ENCODE peak calls at places on chromosome 18, in six cellular contexts. Z is GM23338, D is gastrocnemius medialis, K is tibial artery, C is small intestine, V is heart right ventricle. T is an unnamed sample.

GRCh38 chr18:61651880-61652268 is 240.9 kb downstream of the RNF152 start:
- DNase-seq in Z (no peak), D (no peak), K (no peak), V (no peak), C (peak; percentile 94), T (no peak)

GRCh38 chr18:8283901-8284585 is 325.2 kb upstream of the RAB12 start:
- DNase-seq in Z (no peak), K (no peak), D (no peak), C (no peak), V (no peak), T (no peak)

GRCh38 chr18:78786776-78787175 is 192.8 kb upstream of the SALL3 start:
- DNase-seq in V (no peak), D (no peak), C (no peak), Z (no peak), K (no peak), T (no peak)

GRCh38 chr18:68840554-68841263 is 42.8 kb downstream of the CCDC102B start:
- DNase-seq in K (peak; percentile 65), C (no peak), V (peak; percentile 32), Z (peak; percentile 30), D (peak; percentile 15), T (peak; percentile 85)

GRCh38 chr18:74617486-74617885 is 19.8 kb downstream of the ZNF407 start:
- DNase-seq in K (no peak), C (no peak), D (no peak), V (no peak), Z (no peak), T (no peak)

GRCh38 chr18:7023581-7023980 is 94.0 kb downstream of the LAMA1 start:
- DNase-seq in V (no peak), D (no peak), Z (no peak), K (no peak), C (no peak), T (no peak)

GRCh38 chr18:64409511-64409910 is 260.6 kb upstream of the LINC00305 start:
- DNase-seq in K (no peak), V (no peak), D (no peak), Z (peak; percentile 80), C (peak; percentile 3), T (no peak)

GRCh38 chr18:48374423-48375149 is 34.6 kb downstream of the ZBTB7C start:
- DNase-seq in Z (no peak), C (no peak), K (no peak), V (no peak), D (no peak), T (peak; percentile 11)

GRCh38 chr18:34864836-34865497 is 154.9 kb downstream of the DTNA start:
- DNase-seq in V (no peak), K (no peak), D (no peak), C (no peak), Z (no peak), T (no peak)

GRCh38 chr18:78630356-78630755 is 349.3 kb upstream of the SALL3 start:
- DNase-seq in C (no peak), D (no peak), V (no peak), K (no peak), Z (no peak), T (no peak)

GRCh38 chr18:13397504-13398163 is 179.1 kb downstream of the LDLRAD4 start:
- DNase-seq in V (no peak), D (no peak), K (no peak), C (no peak), Z (no peak), T (no peak)

GRCh38 chr18:902179-902718 is 2.4 kb upstream of the ADCYAP1 start:
- DNase-seq in C (no peak), V (no peak), Z (peak; percentile 52), K (no peak), D (no peak), T (no peak)

GRCh38 chr18:45954070-45954712 is 12.9 kb downstream of the EPG5 start:
- DNase-seq in Z (no peak), V (no peak), C (no peak), K (no peak), D (no peak), T (peak; percentile 72)

GRCh38 chr18:36132756-36133155 is 3.1 kb downstream of the ELP2 start:
- DNase-seq in Z (peak; percentile 27), D (no peak), V (no peak), K (no peak), C (no peak), T (no peak)

GRCh38 chr18:13433088-13433487 is 214.5 kb downstream of the LDLRAD4 start:
- DNase-seq in K (no peak), Z (no peak), C (no peak), D (no peak), V (no peak), T (no peak)

GRCh38 chr18:32271649-32272324 is 81.9 kb downstream of the MEP1B start:
- DNase-seq in K (no peak), Z (peak; percentile 83), D (no peak), V (peak; percentile 25), C (peak; percentile 49), T (peak; percentile 42)

GRCh38 chr18:9993846-9994660 is 80.2 kb downstream of the VAPA start:
- DNase-seq in C (peak; percentile 32), V (no peak), K (no peak), D (no peak), Z (no peak), T (no peak)

GRCh38 chr18:78199002-78199401 is 780.6 kb upstream of the SALL3 start:
- DNase-seq in D (no peak), C (no peak), V (no peak), K (no peak), Z (no peak), T (no peak)

GRCh38 chr18:23684515-23685197 is 4.6 kb upstream of the LAMA3 start:
- DNase-seq in C (peak; percentile 50), Z (no peak), D (no peak), K (no peak), V (no peak), T (no peak)

GRCh38 chr18:23689616-23690504 is 607 bp downstream of the LAMA3 start:
- DNase-seq in K (no peak), V (no peak), C (no peak), Z (peak; percentile 47), D (no peak), T (no peak)

GRCh38 chr18:23690505-23691068 is 1.3 kb downstream of the LAMA3 start:
- DNase-seq in D (no peak), C (no peak), K (no peak), Z (peak; percentile 53), V (no peak), T (no peak)

GRCh38 chr18:23689031-23689615 is at the start of gene LAMA3:
- DNase-seq in V (peak; percentile 45), D (no peak), C (peak; percentile 65), Z (peak; percentile 59), K (peak; percentile 40), T (peak; percentile 22)

GRCh38 chr18:23688528-23688927 is 725 bp upstream of the LAMA3 start:
- DNase-seq in Z (no peak), V (no peak), C (no peak), K (no peak), D (no peak), T (no peak)
- H3K4me3 ChIP-seq in Z (peak overlapping the region; percentile 68), V (peak overlapping the region; percentile 64), C (peak overlapping the region; percentile 77), K (peak overlapping the region; percentile 58), D (no peak overlapping the region), T (no peak overlapping the region)

GRCh38 chr18:47342566-47342965 is 91.1 kb upstream of the SKOR2 start:
- DNase-seq in Z (no peak), C (no peak), D (no peak), V (no peak), K (no peak), T (no peak)
- H3K27me3 ChIP-seq in Z (no peaks in the 10 kb centered on the region), C (no peaks in the 10 kb centered on the region), D (no peaks in the 10 kb centered on the region), V (no peaks in the 10 kb centered on the region), K (no peaks in the 10 kb centered on the region), T (no peaks in the 10 kb centered on the region)

GRCh38 chr18:3257627-3258120 is 4.3 kb upstream of the MYL12B start:
- DNase-seq in Z (no peak), C (no peak), D (no peak), V (no peak), K (no peak), T (no peak)

GRCh38 chr18:3255611-3256165 is 6.2 kb upstream of the MYL12B start:
- DNase-seq in D (no peak), Z (no peak), V (no peak), K (no peak), C (no peak), T (no peak)

GRCh38 chr18:3254725-3255124 is 7.1 kb downstream of the MYL12A start:
- DNase-seq in C (no peak), D (no peak), Z (no peak), K (no peak), V (peak; percentile 40), T (no peak)

GRCh38 chr18:3261035-3261392 is 919 bp upstream of the MYL12B start:
- DNase-seq in K (no peak), Z (no peak), C (no peak), D (no peak), V (no peak), T (no peak)

DNA sequence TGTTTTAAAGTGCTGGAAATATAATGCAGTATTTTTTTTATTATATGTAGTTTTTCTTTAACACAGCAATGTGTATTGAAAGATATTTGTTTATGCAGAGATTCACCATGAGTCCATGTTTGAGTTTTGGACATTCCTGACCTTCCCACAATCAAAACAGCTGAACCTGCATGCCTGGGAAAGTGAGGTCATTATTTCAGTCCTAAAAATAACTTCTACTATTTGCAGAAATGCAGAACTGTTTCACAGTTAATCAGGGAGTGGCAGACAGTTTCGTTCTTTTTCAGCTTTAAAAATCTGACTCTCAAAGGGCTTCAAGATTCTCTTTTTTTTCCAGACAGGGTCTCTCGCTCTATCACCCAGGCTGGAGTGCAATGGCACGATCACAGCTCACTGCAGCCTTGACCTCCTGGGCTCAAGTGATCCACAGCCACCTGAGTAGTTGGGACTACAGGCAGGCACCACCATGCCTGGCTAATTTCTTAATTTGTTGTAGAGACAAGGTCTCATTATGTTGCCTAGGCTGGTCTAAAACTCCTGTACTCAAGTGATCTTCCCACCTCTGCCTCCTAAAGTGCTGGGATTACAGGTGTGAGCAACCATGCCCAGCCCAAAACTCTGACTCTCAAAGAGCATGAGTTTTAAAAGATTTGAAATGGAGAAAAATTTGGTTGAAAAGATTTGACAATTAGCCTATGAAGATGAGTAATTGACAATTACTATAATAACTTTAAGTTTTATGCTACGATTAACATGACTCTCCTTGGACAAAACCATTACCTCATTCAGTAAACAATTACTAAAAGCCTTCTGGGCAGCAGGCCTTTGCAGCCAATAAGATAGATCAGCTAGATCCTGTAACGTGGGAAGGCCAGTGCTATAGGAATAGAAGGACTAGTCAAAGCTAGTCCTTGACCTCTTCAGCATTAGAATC is 5.0 kb upstream of the MYL12B start:
- DNase-seq in C (no peak), D (no peak), V (no peak), K (no peak), Z (no peak), T (peak; percentile 63)
- H3K4me1 ChIP-seq in C (peaks cover under 1% of the 10 kb centered on the region), D (peaks cover 90% of the 10 kb centered on the region), V (no peaks in the 10 kb centered on the region), K (peaks cover 87% of the 10 kb centered on the region), Z (peaks cover 6% of the 10 kb centered on the region), T (peaks cover 83% of the 10 kb centered on the region)

GRCh38 chr18:58732471-58732870 is 61.2 kb downstream of the MALT1 start:
- DNase-seq in K (no peak), Z (no peak), V (no peak), C (no peak), D (no peak), T (no peak)

GRCh38 chr18:58726671-58727070 is 55.4 kb downstream of the MALT1 start:
- DNase-seq in C (no peak), Z (no peak), V (no peak), D (no peak), K (no peak), T (no peak)

GRCh38 chr18:58730618-58731017 is 59.4 kb downstream of the MALT1 start:
- DNase-seq in C (no peak), V (no peak), Z (no peak), D (no peak), K (no peak), T (no peak)

GRCh38 chr18:58727776-58728500 is 56.7 kb downstream of the MALT1 start:
- DNase-seq in C (no peak), V (no peak), D (peak; percentile 65), Z (no peak), K (no peak), T (peak; percentile 96)

GRCh38 chr18:58728719-58729118 is 57.5 kb downstream of the MALT1 start:
- DNase-seq in K (no peak), V (no peak), C (no peak), D (no peak), Z (no peak), T (no peak)
- H3K4me3 ChIP-seq in K (no peak overlapping the region), V (no peak overlapping the region), C (no peak overlapping the region), D (no peak overlapping the region), Z (no peak overlapping the region), T (no peak overlapping the region)